ENCODE peak calls at places on chromosomes 7 and 10, in five cellular contexts. J is PC-9, P is sigmoid colon, C is suprapubic skin, F is neural progenitor cell. R is an unnamed sample. For H3K9me3, the result is how much of the 10 kb centered on the place peaks cover.

GRCh38 chr10:4069491-4069890 is 284.5 kb upstream of the KLF6 start:
- DNase-seq in J (no peak), P (no peak), C (no peak), F (no peak), R (no peak)

GRCh38 chr10:78641693-78642092 is 427.1 kb upstream of the ZMIZ1 start:
- DNase-seq in J (no peak), P (no peak), C (no peak), F (no peak), R (no peak)

GRCh38 chr7:148941598-148942280 is 57.6 kb upstream of the EZH2 start:
- DNase-seq in J (peak), P (peak), C (peak), F (peak), R (peak)

GRCh38 chr10:122748496-122748895 is 48.9 kb upstream of the C10orf120 start:
- DNase-seq in J (no peak), P (no peak), C (no peak), F (no peak), R (no peak)

GRCh38 chr10:118057351-118057750 is 10.6 kb upstream of the RAB11FIP2 start:
- DNase-seq in J (no peak), P (no peak), C (no peak), F (peak), R (no peak)

GRCh38 chr7:93148135-93148534 is at the start of gene SAMD9L:
- DNase-seq in J (no peak), P (no peak), C (no peak), F (no peak), R (peak)

GRCh38 chr10:44857363-44858016 is 53.6 kb upstream of the TMEM72 start:
- DNase-seq in J (peak), P (peak), C (no peak), F (peak), R (no peak)

GRCh38 chr10:116240551-116240950 is 32.5 kb downstream of the GFRA1 start:
- DNase-seq in J (no peak), P (no peak), C (no peak), F (no peak), R (no peak)

GRCh38 chr7:128833148-128833938 is 3.1 kb downstream of the FLNC start:
- DNase-seq in J (peak), P (peak), C (peak), F (peak), R (no peak)

GRCh38 chr7:123711832-123712293 is 36.9 kb downstream of the WASL start:
- DNase-seq in J (no peak), P (no peak), C (no peak), F (no peak), R (no peak)

GRCh38 chr7:54037873-54038272 is 504.3 kb upstream of the VSTM2A start:
- DNase-seq in J (no peak), P (no peak), C (no peak), F (no peak), R (no peak)
- H3K9me3 ChIP-seq in J (under half), P (under half), C (under half), F (under half), R (under half)

GRCh38 chr10:37067576-37067975 is 57.8 kb upstream of the ANKRD30A start:
- DNase-seq in J (no peak), P (no peak), C (no peak), F (no peak), R (no peak)
- H3K9me3 ChIP-seq in J (under half), P (under half), C (under half), F (under half), R (under half)

DNA sequence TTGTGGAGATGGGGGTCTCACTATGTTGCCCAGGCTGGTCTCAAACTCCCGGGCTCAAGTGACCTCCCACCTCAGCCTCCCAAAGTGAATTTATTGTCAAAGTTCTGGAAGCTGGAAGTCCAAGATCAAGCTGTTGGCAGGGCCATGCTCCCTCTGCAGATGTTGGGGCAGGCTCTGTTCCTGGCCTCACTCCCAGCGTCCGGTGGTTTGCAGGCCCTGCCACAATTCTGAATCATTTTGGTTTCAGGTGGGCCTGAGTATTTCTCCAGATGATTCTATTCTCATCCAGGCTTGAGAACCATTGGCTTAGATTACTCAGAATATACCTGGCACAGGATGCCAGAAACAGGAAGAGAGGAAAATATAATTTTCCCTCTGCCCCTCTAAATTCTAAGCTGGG is 737.4 kb downstream of the TNS3 start:
- DNase-seq in J (no peak), P (no peak), C (no peak), F (no peak), R (no peak)
- H3K9me3 ChIP-seq in J (under half), P (under half), C (under half), F (under half), R (under half)

GRCh38 chr7:84263106-84263505 is 68.5 kb upstream of the SEMA3A start:
- DNase-seq in J (no peak), P (no peak), C (no peak), F (no peak), R (no peak)
- H3K9me3 ChIP-seq in J (under half), P (under half), C (under half), F (under half), R (under half)

GRCh38 chr7:13947535-13947934 is 41.9 kb downstream of the ETV1 start:
- DNase-seq in J (no peak), P (no peak), C (no peak), F (no peak), R (no peak)

GRCh38 chr7:13949450-13949849 is 40.0 kb downstream of the ETV1 start:
- DNase-seq in J (no peak), P (no peak), C (no peak), F (no peak), R (no peak)

GRCh38 chr7:13946181-13946580 is 43.3 kb downstream of the ETV1 start:
- DNase-seq in J (no peak), P (no peak), C (no peak), F (no peak), R (no peak)

GRCh38 chr7:13948019-13948781 is 41.3 kb downstream of the ETV1 start:
- DNase-seq in J (no peak), P (no peak), C (no peak), F (no peak), R (no peak)

DNA sequence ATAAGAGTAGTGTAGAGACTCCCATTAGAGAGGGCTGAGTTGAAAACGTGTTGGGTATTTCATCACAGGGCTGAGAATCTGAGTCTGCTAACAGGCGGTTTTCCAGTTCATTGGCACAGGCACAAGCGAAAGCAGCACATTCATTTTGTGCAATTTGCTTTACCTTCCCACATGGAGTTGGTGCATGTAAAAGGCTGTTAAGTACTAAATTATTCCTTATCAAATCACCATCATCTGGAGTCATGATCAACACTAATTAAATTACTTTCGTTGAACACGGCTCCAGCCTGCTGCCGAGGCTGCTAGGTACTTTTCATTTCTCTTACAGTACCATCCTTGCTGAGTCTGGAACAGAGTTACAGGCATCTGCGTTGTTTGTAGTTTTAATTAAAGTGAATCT is 43.8 kb downstream of the ETV1 start:
- DNase-seq in J (no peak), P (no peak), C (no peak), F (no peak), R (no peak)
- H3K9me3 ChIP-seq in J (under half), P (under half), C (under half), F (under half), R (under half)

GRCh38 chr7:14184292-14184864 is 194.9 kb upstream of the ETV1 start:
- DNase-seq in J (peak), P (no peak), C (no peak), F (peak), R (peak)
- H3K9me3 ChIP-seq in J (under half), P (under half), C (under half), F (under half), R (under half)

DNA sequence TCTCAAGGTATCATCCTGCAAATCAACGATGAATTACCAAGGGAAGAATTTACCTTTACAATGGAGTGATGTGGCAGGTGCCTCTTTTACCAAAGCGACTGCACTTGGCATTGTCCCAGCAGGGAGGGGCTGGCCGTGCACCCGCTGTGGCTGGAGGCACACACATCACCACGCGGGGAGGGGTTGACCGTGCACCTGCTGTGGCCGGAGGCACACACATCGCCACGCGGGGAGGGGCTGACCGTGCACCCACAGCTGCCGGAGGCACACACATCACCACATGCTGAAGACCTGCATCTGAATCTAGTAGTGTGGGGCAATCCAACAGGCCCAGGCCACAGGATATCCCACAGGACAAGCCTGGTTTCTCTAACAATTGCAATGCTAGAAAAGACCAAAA is 493.5 kb downstream of the DNAJB6 start:
- DNase-seq in J (no peak), P (peak), C (no peak), F (no peak), R (no peak)
- H3K9me3 ChIP-seq in J (under half), P (under half), C (under half), F (under half), R (under half)

GRCh38 chr7:64610997-64611396 is 48.1 kb upstream of the ZNF680 start:
- DNase-seq in J (no peak), P (no peak), C (no peak), F (no peak), R (no peak)
- H3K9me3 ChIP-seq in J (under half), P (under half), C (under half), F (under half), R (under half)

DNA sequence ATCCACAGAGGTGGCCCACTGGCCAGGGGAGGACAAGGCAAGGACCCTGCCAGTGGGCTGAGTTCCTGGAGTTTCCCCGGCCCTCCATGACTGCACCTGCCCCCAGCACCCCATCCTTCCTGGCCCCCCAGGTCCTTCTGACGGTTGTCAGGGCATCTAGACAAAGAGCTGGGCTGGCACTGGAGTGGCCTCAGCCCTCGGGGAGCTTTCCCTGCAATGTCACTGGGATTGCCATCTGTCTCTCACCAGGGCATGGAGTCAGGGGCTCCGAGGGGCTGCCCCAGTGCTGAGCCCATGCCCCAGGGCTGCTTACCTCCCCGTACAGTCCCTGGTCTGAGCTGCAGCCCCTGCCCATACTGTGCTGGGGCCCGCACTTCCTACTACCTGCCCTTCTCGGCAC is 446.5 kb upstream of the MKI67 start:
- DNase-seq in J (no peak), P (no peak), C (no peak), F (no peak), R (no peak)
- H3K9me3 ChIP-seq in J (under half), P (under half), C (under half), F (under half), R (under half)

GRCh38 chr10:96165726-96166125 is 35.6 kb downstream of the ZNF518A start:
- DNase-seq in J (no peak), P (no peak), C (no peak), F (no peak), R (no peak)

GRCh38 chr10:96172666-96173065 is 42.6 kb downstream of the ZNF518A start:
- DNase-seq in J (no peak), P (no peak), C (no peak), F (no peak), R (no peak)

GRCh38 chr10:96170212-96170611 is 40.1 kb downstream of the ZNF518A start:
- DNase-seq in J (no peak), P (no peak), C (no peak), F (no peak), R (no peak)

GRCh38 chr10:96168546-96168945 is 38.4 kb downstream of the ZNF518A start:
- DNase-seq in J (no peak), P (no peak), C (no peak), F (no peak), R (no peak)
- H3K9me3 ChIP-seq in J (under half), P (under half), C (under half), F (under half), R (under half)